ENCODE peak calls at places on chromosomes 16 and 17, in six cellular contexts. One of them, this sample, is unnamed.

GRCh38 chr17:68346448-68346847 is 55.2 kb downstream of the ARSG start:
- DNase-seq in fibroblast of lung: no peak
- DNase-seq in cardiac muscle cell: no peak
- DNase-seq in mammary epithelial cell: no peak
- DNase-seq in GM04504: no peak
- DNase-seq in fibroblast of the aortic adventitia: no peak
- DNase-seq in this sample: no peak

GRCh38 chr17:19876524-19877161 is 8.9 kb upstream of the ULK2 start:
- DNase-seq in fibroblast of lung: no peak
- DNase-seq in cardiac muscle cell: no peak
- DNase-seq in mammary epithelial cell: no peak
- DNase-seq in GM04504: no peak
- DNase-seq in fibroblast of the aortic adventitia: no peak
- DNase-seq in this sample: no peak

GRCh38 chr17:80892019-80892855 is 99.4 kb upstream of the CHMP6 start:
- DNase-seq in fibroblast of lung: peak
- DNase-seq in cardiac muscle cell: peak
- DNase-seq in mammary epithelial cell: peak
- DNase-seq in GM04504: peak
- DNase-seq in fibroblast of the aortic adventitia: peak
- DNase-seq in this sample: peak

GRCh38 chr17:80446645-80447405 is 29.6 kb downstream of the NPTX1 start:
- DNase-seq in fibroblast of lung: peak
- DNase-seq in cardiac muscle cell: no peak
- DNase-seq in mammary epithelial cell: peak
- DNase-seq in GM04504: no peak
- DNase-seq in fibroblast of the aortic adventitia: no peak
- DNase-seq in this sample: peak

GRCh38 chr17:9427460-9428315 is 147.9 kb downstream of the STX8 start:
- DNase-seq in fibroblast of lung: no peak
- DNase-seq in cardiac muscle cell: no peak
- DNase-seq in mammary epithelial cell: peak
- DNase-seq in GM04504: no peak
- DNase-seq in fibroblast of the aortic adventitia: no peak
- DNase-seq in this sample: no peak

GRCh38 chr16:49250689-49251088 is 30.9 kb downstream of the CBLN1 start:
- DNase-seq in fibroblast of lung: no peak
- DNase-seq in cardiac muscle cell: no peak
- DNase-seq in mammary epithelial cell: no peak
- DNase-seq in GM04504: no peak
- DNase-seq in fibroblast of the aortic adventitia: no peak
- DNase-seq in this sample: no peak

GRCh38 chr16:8864480-8864879 is 4.3 kb downstream of the CARHSP1 start:
- DNase-seq in fibroblast of lung: no peak
- DNase-seq in cardiac muscle cell: no peak
- DNase-seq in mammary epithelial cell: no peak
- DNase-seq in GM04504: no peak
- DNase-seq in fibroblast of the aortic adventitia: no peak
- DNase-seq in this sample: no peak

GRCh38 chr17:36691606-36692005 is 90.2 kb downstream of the MRM1 start:
- DNase-seq in fibroblast of lung: no peak
- DNase-seq in cardiac muscle cell: no peak
- DNase-seq in mammary epithelial cell: no peak
- DNase-seq in GM04504: no peak
- DNase-seq in fibroblast of the aortic adventitia: no peak
- DNase-seq in this sample: no peak

GRCh38 chr17:45020354-45021138 is 30.9 kb downstream of the DCAKD start:
- DNase-seq in fibroblast of lung: peak
- DNase-seq in cardiac muscle cell: peak
- DNase-seq in mammary epithelial cell: no peak
- DNase-seq in GM04504: no peak
- DNase-seq in fibroblast of the aortic adventitia: peak
- DNase-seq in this sample: no peak

GRCh38 chr16:88639231-88640038 is 1.1 kb downstream of the IL17C start:
- DNase-seq in fibroblast of lung: no peak
- DNase-seq in cardiac muscle cell: no peak
- DNase-seq in mammary epithelial cell: no peak
- DNase-seq in GM04504: no peak
- DNase-seq in fibroblast of the aortic adventitia: no peak
- DNase-seq in this sample: no peak

GRCh38 chr17:73282629-73283028 is 20.9 kb upstream of the CPSF4L start:
- DNase-seq in fibroblast of lung: no peak
- DNase-seq in cardiac muscle cell: no peak
- DNase-seq in mammary epithelial cell: no peak
- DNase-seq in GM04504: no peak
- DNase-seq in fibroblast of the aortic adventitia: no peak
- DNase-seq in this sample: no peak

GRCh38 chr16:84959784-84960417 is 51.4 kb downstream of the ZDHHC7 start:
- DNase-seq in fibroblast of lung: no peak
- DNase-seq in cardiac muscle cell: no peak
- DNase-seq in mammary epithelial cell: no peak
- DNase-seq in GM04504: no peak
- DNase-seq in fibroblast of the aortic adventitia: no peak
- DNase-seq in this sample: no peak

This sample was measured in amniotic epithelial cell.